ENCODE peak calls at places on chromosomes 12 and 14, in eight cellular contexts. One of them, this sample, is unnamed.

GRCh38 chr14:36807727-36808126 is 146.1 kb downstream of the PAX9 start:
- DNase-seq in mammary epithelial cell: no peak
- DNase-seq in hepatocyte: no peak
- DNase-seq in astrocyte: no peak
- DNase-seq in A549: no peak
- DNase-seq in K562: no peak
- DNase-seq in mesenchymal stem cell: no peak
- DNase-seq in PC-3: no peak
- DNase-seq in this sample: no peak

GRCh38 chr12:55619352-55620138 is 17.1 kb upstream of the OR10P1 start:
- DNase-seq in astrocyte: peak
- DNase-seq in PC-3: peak
- DNase-seq in K562: peak
- DNase-seq in mammary epithelial cell: peak
- DNase-seq in hepatocyte: peak
- DNase-seq in mesenchymal stem cell: peak
- DNase-seq in A549: peak
- DNase-seq in this sample: peak

GRCh38 chr12:14836336-14837210 is 6.8 kb downstream of the ART4 start:
- DNase-seq in mesenchymal stem cell: peak
- DNase-seq in A549: peak
- DNase-seq in astrocyte: peak
- DNase-seq in K562: no peak
- DNase-seq in PC-3: peak
- DNase-seq in mammary epithelial cell: peak
- DNase-seq in hepatocyte: peak
- DNase-seq in this sample: peak

GRCh38 chr12:55659486-55660385 is 23.0 kb downstream of the OR10P1 start:
- DNase-seq in mammary epithelial cell: no peak
- DNase-seq in hepatocyte: no peak
- DNase-seq in astrocyte: peak
- DNase-seq in A549: no peak
- DNase-seq in mesenchymal stem cell: peak
- DNase-seq in PC-3: peak
- DNase-seq in K562: peak
- DNase-seq in this sample: peak

GRCh38 chr12:38258411-38258810 is 58.2 kb upstream of the ALG10B start:
- DNase-seq in K562: no peak
- DNase-seq in mesenchymal stem cell: no peak
- DNase-seq in mammary epithelial cell: no peak
- DNase-seq in PC-3: no peak
- DNase-seq in hepatocyte: no peak
- DNase-seq in A549: no peak
- DNase-seq in astrocyte: no peak
- DNase-seq in this sample: no peak

GRCh38 chr14:59438148-59438766 is 26.9 kb downstream of the GPR135 start:
- DNase-seq in mammary epithelial cell: peak
- DNase-seq in PC-3: peak
- DNase-seq in mesenchymal stem cell: peak
- DNase-seq in K562: no peak
- DNase-seq in A549: no peak
- DNase-seq in astrocyte: peak
- DNase-seq in hepatocyte: no peak
- DNase-seq in this sample: peak

GRCh38 chr14:93736378-93737014 is 51.8 kb downstream of the PRIMA1 start:
- DNase-seq in hepatocyte: no peak
- DNase-seq in mammary epithelial cell: no peak
- DNase-seq in PC-3: peak
- DNase-seq in mesenchymal stem cell: no peak
- DNase-seq in K562: no peak
- DNase-seq in astrocyte: no peak
- DNase-seq in A549: peak
- DNase-seq in this sample: no peak

GRCh38 chr12:32032205-32032810 is 73.1 kb downstream of the RESF1 start:
- DNase-seq in mammary epithelial cell: no peak
- DNase-seq in astrocyte: peak
- DNase-seq in A549: no peak
- DNase-seq in PC-3: peak
- DNase-seq in hepatocyte: peak
- DNase-seq in K562: no peak
- DNase-seq in mesenchymal stem cell: peak
- DNase-seq in this sample: peak

GRCh38 chr14:100904307-100905019 is 941 bp upstream of the RTL1 start:
- DNase-seq in hepatocyte: peak
- DNase-seq in astrocyte: no peak
- DNase-seq in mammary epithelial cell: no peak
- DNase-seq in K562: no peak
- DNase-seq in PC-3: peak
- DNase-seq in A549: no peak
- DNase-seq in mesenchymal stem cell: peak
- DNase-seq in this sample: peak

GRCh38 chr14:99101826-99102461 is 170.1 kb downstream of the BCL11B start:
- DNase-seq in K562: no peak
- DNase-seq in PC-3: no peak
- DNase-seq in astrocyte: no peak
- DNase-seq in mammary epithelial cell: no peak
- DNase-seq in A549: no peak
- DNase-seq in hepatocyte: no peak
- DNase-seq in mesenchymal stem cell: no peak
- DNase-seq in this sample: no peak

GRCh38 chr14:100486025-100486828 is 101.0 kb downstream of the BEGAIN start:
- DNase-seq in mesenchymal stem cell: peak
- DNase-seq in astrocyte: peak
- DNase-seq in hepatocyte: peak
- DNase-seq in PC-3: peak
- DNase-seq in mammary epithelial cell: peak
- DNase-seq in A549: peak
- DNase-seq in K562: peak
- DNase-seq in this sample: peak

GRCh38 chr12:2139651-2140050 is 86.9 kb downstream of the CACNA1C start:
- DNase-seq in hepatocyte: no peak
- DNase-seq in mesenchymal stem cell: no peak
- DNase-seq in mammary epithelial cell: no peak
- DNase-seq in A549: no peak
- DNase-seq in astrocyte: no peak
- DNase-seq in PC-3: no peak
- DNase-seq in K562: no peak
- DNase-seq in this sample: no peak

GRCh38 chr12:26471560-26471959 is 276.2 kb downstream of the SSPN start:
- DNase-seq in mesenchymal stem cell: no peak
- DNase-seq in K562: no peak
- DNase-seq in A549: no peak
- DNase-seq in PC-3: peak
- DNase-seq in mammary epithelial cell: peak
- DNase-seq in hepatocyte: no peak
- DNase-seq in astrocyte: peak
- DNase-seq in this sample: peak

GRCh38 chr12:69655616-69656336 is 43.3 kb downstream of the BEST3 start:
- DNase-seq in hepatocyte: peak
- DNase-seq in mesenchymal stem cell: peak
- DNase-seq in A549: no peak
- DNase-seq in astrocyte: peak
- DNase-seq in PC-3: peak
- DNase-seq in mammary epithelial cell: peak
- DNase-seq in K562: no peak
- DNase-seq in this sample: peak

GRCh38 chr12:128956755-128957154 is 103.5 kb downstream of the GLT1D1 start:
- DNase-seq in hepatocyte: no peak
- DNase-seq in mesenchymal stem cell: no peak
- DNase-seq in A549: no peak
- DNase-seq in K562: no peak
- DNase-seq in astrocyte: no peak
- DNase-seq in PC-3: no peak
- DNase-seq in mammary epithelial cell: no peak
- DNase-seq in this sample: no peak

GRCh38 chr12:52225752-52226151 is 7.3 kb upstream of the KRT7 start:
- DNase-seq in mesenchymal stem cell: no peak
- DNase-seq in hepatocyte: no peak
- DNase-seq in astrocyte: no peak
- DNase-seq in K562: no peak
- DNase-seq in mammary epithelial cell: no peak
- DNase-seq in A549: no peak
- DNase-seq in PC-3: no peak
- DNase-seq in this sample: no peak

GRCh38 chr12:58850826-58851225 is 69.5 kb downstream of the LRIG3 start:
- DNase-seq in mammary epithelial cell: peak
- DNase-seq in mesenchymal stem cell: no peak
- DNase-seq in PC-3: no peak
- DNase-seq in astrocyte: peak
- DNase-seq in K562: no peak
- DNase-seq in A549: no peak
- DNase-seq in hepatocyte: no peak
- DNase-seq in this sample: peak

GRCh38 chr12:53966070-53966384 is 6.9 kb upstream of the HOXC11 start:
- DNase-seq in A549: no peak
- DNase-seq in astrocyte: no peak
- DNase-seq in mammary epithelial cell: no peak
- DNase-seq in mesenchymal stem cell: no peak
- DNase-seq in PC-3: no peak
- DNase-seq in hepatocyte: no peak
- DNase-seq in K562: no peak
- DNase-seq in this sample: no peak

GRCh38 chr14:68394719-68395117 is 398.1 kb downstream of the ZFP36L1 start:
- DNase-seq in A549: no peak
- DNase-seq in astrocyte: no peak
- DNase-seq in mesenchymal stem cell: no peak
- DNase-seq in PC-3: no peak
- DNase-seq in K562: no peak
- DNase-seq in hepatocyte: no peak
- DNase-seq in mammary epithelial cell: no peak
- DNase-seq in this sample: no peak

GRCh38 chr12:96177013-96177412 is 17.2 kb upstream of the ELK3 start:
- DNase-seq in mesenchymal stem cell: no peak
- DNase-seq in astrocyte: peak
- DNase-seq in K562: no peak
- DNase-seq in PC-3: peak
- DNase-seq in mammary epithelial cell: peak
- DNase-seq in hepatocyte: no peak
- DNase-seq in A549: no peak
- DNase-seq in this sample: peak

GRCh38 chr14:79708426-79708825 is 502.9 kb downstream of the DIO2 start:
- DNase-seq in astrocyte: no peak
- DNase-seq in mesenchymal stem cell: no peak
- DNase-seq in hepatocyte: no peak
- DNase-seq in mammary epithelial cell: no peak
- DNase-seq in PC-3: no peak
- DNase-seq in K562: no peak
- DNase-seq in A549: no peak
- DNase-seq in this sample: no peak
- H3K4me2 ChIP-seq in astrocyte: no peak
- H3K4me2 ChIP-seq in mesenchymal stem cell: no peak
- H3K4me2 ChIP-seq in hepatocyte: no peak
- H3K4me2 ChIP-seq in mammary epithelial cell: no peak
- H3K4me2 ChIP-seq in PC-3: peak
- H3K4me2 ChIP-seq in K562: no peak
- H3K4me2 ChIP-seq in A549: peak
- H3K4me2 ChIP-seq in this sample: no peak

DNA sequence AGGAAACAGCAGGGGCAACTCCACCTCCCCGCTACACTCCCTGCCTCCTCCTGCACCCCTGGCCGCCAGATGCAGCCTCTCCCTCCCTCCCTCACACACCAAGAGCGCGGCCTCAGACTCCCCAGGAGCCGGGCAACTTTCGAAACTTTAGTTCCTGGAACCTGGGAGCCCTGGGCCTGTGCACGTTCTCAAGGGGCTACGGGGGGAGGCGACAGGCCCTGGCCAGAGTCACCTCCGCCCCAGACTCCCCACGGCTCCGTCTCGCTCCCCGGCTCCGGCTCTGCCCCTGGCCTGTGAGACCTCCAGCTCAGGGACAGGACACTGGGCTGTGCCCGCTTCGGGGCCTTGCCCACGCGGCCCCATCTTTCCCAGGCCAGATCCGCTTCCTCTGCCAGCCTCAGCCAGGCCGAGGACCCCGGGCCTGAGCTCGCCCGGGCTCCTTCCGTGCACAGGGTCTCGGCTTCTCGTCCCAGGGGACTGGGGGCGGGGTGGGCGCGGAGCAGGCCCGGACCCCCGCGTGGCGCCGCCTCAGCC is 5.5 kb downstream of the AMN start:
- DNase-seq in astrocyte: no peak
- DNase-seq in K562: no peak
- DNase-seq in hepatocyte: peak
- DNase-seq in A549: no peak
- DNase-seq in PC-3: no peak
- DNase-seq in mammary epithelial cell: no peak
- DNase-seq in mesenchymal stem cell: no peak
- DNase-seq in this sample: peak
- H3K4me2 ChIP-seq in astrocyte: peak
- H3K4me2 ChIP-seq in K562: no peak
- H3K4me2 ChIP-seq in hepatocyte: peak
- H3K4me2 ChIP-seq in A549: no peak
- H3K4me2 ChIP-seq in PC-3: no peak
- H3K4me2 ChIP-seq in mammary epithelial cell: peak
- H3K4me2 ChIP-seq in mesenchymal stem cell: peak
- H3K4me2 ChIP-seq in this sample: peak

GRCh38 chr12:50517456-50518048 is 12.8 kb downstream of the DIP2B start:
- DNase-seq in hepatocyte: no peak
- DNase-seq in K562: no peak
- DNase-seq in mammary epithelial cell: no peak
- DNase-seq in A549: no peak
- DNase-seq in PC-3: no peak
- DNase-seq in astrocyte: peak
- DNase-seq in mesenchymal stem cell: peak
- DNase-seq in this sample: peak

GRCh38 chr12:50518129-50518528 is 13.3 kb downstream of the DIP2B start:
- DNase-seq in PC-3: no peak
- DNase-seq in mesenchymal stem cell: no peak
- DNase-seq in A549: no peak
- DNase-seq in K562: no peak
- DNase-seq in mammary epithelial cell: no peak
- DNase-seq in astrocyte: no peak
- DNase-seq in hepatocyte: no peak
- DNase-seq in this sample: no peak

GRCh38 chr12:50509009-50509663 is 4.4 kb downstream of the DIP2B start:
- DNase-seq in mesenchymal stem cell: no peak
- DNase-seq in hepatocyte: no peak
- DNase-seq in A549: no peak
- DNase-seq in mammary epithelial cell: no peak
- DNase-seq in K562: no peak
- DNase-seq in astrocyte: no peak
- DNase-seq in PC-3: peak
- DNase-seq in this sample: no peak

GRCh38 chr12:50515587-50515986 is 10.8 kb downstream of the DIP2B start:
- DNase-seq in astrocyte: no peak
- DNase-seq in mammary epithelial cell: no peak
- DNase-seq in mesenchymal stem cell: no peak
- DNase-seq in A549: no peak
- DNase-seq in hepatocyte: no peak
- DNase-seq in PC-3: no peak
- DNase-seq in K562: no peak
- DNase-seq in this sample: no peak

GRCh38 chr12:50514526-50515276 is 9.9 kb downstream of the DIP2B start:
- DNase-seq in A549: no peak
- DNase-seq in K562: no peak
- DNase-seq in PC-3: no peak
- DNase-seq in mesenchymal stem cell: no peak
- DNase-seq in astrocyte: no peak
- DNase-seq in mammary epithelial cell: no peak
- DNase-seq in hepatocyte: no peak
- DNase-seq in this sample: no peak
- H3K4me2 ChIP-seq in A549: no peak
- H3K4me2 ChIP-seq in K562: no peak
- H3K4me2 ChIP-seq in PC-3: no peak
- H3K4me2 ChIP-seq in mesenchymal stem cell: no peak
- H3K4me2 ChIP-seq in astrocyte: no peak
- H3K4me2 ChIP-seq in mammary epithelial cell: no peak
- H3K4me2 ChIP-seq in hepatocyte: no peak
- H3K4me2 ChIP-seq in this sample: no peak

GRCh38 chr12:45663452-45663851 is 66.1 kb upstream of the ARID2 start:
- DNase-seq in hepatocyte: no peak
- DNase-seq in K562: no peak
- DNase-seq in PC-3: no peak
- DNase-seq in mesenchymal stem cell: no peak
- DNase-seq in A549: no peak
- DNase-seq in astrocyte: no peak
- DNase-seq in mammary epithelial cell: no peak
- DNase-seq in this sample: no peak
- H3K4me2 ChIP-seq in hepatocyte: no peak
- H3K4me2 ChIP-seq in K562: no peak
- H3K4me2 ChIP-seq in PC-3: no peak
- H3K4me2 ChIP-seq in mesenchymal stem cell: no peak
- H3K4me2 ChIP-seq in A549: no peak
- H3K4me2 ChIP-seq in astrocyte: no peak
- H3K4me2 ChIP-seq in mammary epithelial cell: no peak
- H3K4me2 ChIP-seq in this sample: no peak

This sample was measured in GM23248.